ENCODE peak calls at places on chromosome 7, in nine cellular contexts. One of them, this sample, is unnamed.

GRCh38 chr7:16755397-16755796 is 1.8 kb downstream of the TSPAN13 start:
- DNase-seq in renal cortical epithelial cell: peak; percentile 82
- DNase-seq in MCF 10A: no peak
- DNase-seq in bronchial epithelial cell: peak; percentile 62
- DNase-seq in G401: no peak
- DNase-seq in prostate gland: no peak
- DNase-seq in CD4-positive, CD25-positive, alpha-beta regulatory T cell: no peak
- DNase-seq in ACHN: no peak
- DNase-seq in stimulated activated CD4-positive, alpha-beta T cell treated with anti-CD3 and anti-CD28 coated beads, Interleukin-2, amount 100 ng/mL, for 24 hours: no peak
- DNase-seq in this sample: peak; percentile 44

GRCh38 chr7:48389977-48390376 is 218.7 kb downstream of the ABCA13 start:
- DNase-seq in G401: no peak
- DNase-seq in CD4-positive, CD25-positive, alpha-beta regulatory T cell: no peak
- DNase-seq in MCF 10A: peak; percentile 77
- DNase-seq in stimulated activated CD4-positive, alpha-beta T cell treated with anti-CD3 and anti-CD28 coated beads, Interleukin-2, amount 100 ng/mL, for 24 hours: no peak
- DNase-seq in prostate gland: no peak
- DNase-seq in ACHN: no peak
- DNase-seq in renal cortical epithelial cell: peak; percentile 69
- DNase-seq in bronchial epithelial cell: peak; percentile 95
- DNase-seq in this sample: peak; percentile 35

GRCh38 chr7:43652364-43652763 is 69.5 kb downstream of the STK17A start:
- DNase-seq in ACHN: no peak
- DNase-seq in CD4-positive, CD25-positive, alpha-beta regulatory T cell: no peak
- DNase-seq in MCF 10A: no peak
- DNase-seq in prostate gland: no peak
- DNase-seq in stimulated activated CD4-positive, alpha-beta T cell treated with anti-CD3 and anti-CD28 coated beads, Interleukin-2, amount 100 ng/mL, for 24 hours: no peak
- DNase-seq in G401: no peak
- DNase-seq in bronchial epithelial cell: no peak
- DNase-seq in renal cortical epithelial cell: peak; percentile 38
- DNase-seq in this sample: no peak

GRCh38 chr7:101563198-101563901 is 65.7 kb downstream of the MYL10 start:
- DNase-seq in G401: no peak
- DNase-seq in CD4-positive, CD25-positive, alpha-beta regulatory T cell: no peak
- DNase-seq in renal cortical epithelial cell: no peak
- DNase-seq in MCF 10A: no peak
- DNase-seq in prostate gland: no peak
- DNase-seq in ACHN: no peak
- DNase-seq in bronchial epithelial cell: no peak
- DNase-seq in stimulated activated CD4-positive, alpha-beta T cell treated with anti-CD3 and anti-CD28 coated beads, Interleukin-2, amount 100 ng/mL, for 24 hours: no peak
- DNase-seq in this sample: no peak

GRCh38 chr7:30196408-30196807 is 61.6 kb downstream of the MTURN start:
- DNase-seq in bronchial epithelial cell: no peak
- DNase-seq in ACHN: no peak
- DNase-seq in MCF 10A: peak; percentile 11
- DNase-seq in G401: no peak
- DNase-seq in prostate gland: no peak
- DNase-seq in CD4-positive, CD25-positive, alpha-beta regulatory T cell: no peak
- DNase-seq in stimulated activated CD4-positive, alpha-beta T cell treated with anti-CD3 and anti-CD28 coated beads, Interleukin-2, amount 100 ng/mL, for 24 hours: no peak
- DNase-seq in renal cortical epithelial cell: no peak
- DNase-seq in this sample: no peak

GRCh38 chr7:154684651-154685563 is 318.0 kb downstream of the PAXIP1 start:
- DNase-seq in MCF 10A: no peak
- DNase-seq in renal cortical epithelial cell: no peak
- DNase-seq in stimulated activated CD4-positive, alpha-beta T cell treated with anti-CD3 and anti-CD28 coated beads, Interleukin-2, amount 100 ng/mL, for 24 hours: no peak
- DNase-seq in CD4-positive, CD25-positive, alpha-beta regulatory T cell: no peak
- DNase-seq in bronchial epithelial cell: no peak
- DNase-seq in G401: peak; percentile 33
- DNase-seq in ACHN: no peak
- DNase-seq in prostate gland: no peak
- DNase-seq in this sample: no peak

GRCh38 chr7:29771081-29771832 is 35.1 kb upstream of the WIPF3 start:
- DNase-seq in G401: no peak
- DNase-seq in ACHN: no peak
- DNase-seq in MCF 10A: no peak
- DNase-seq in renal cortical epithelial cell: no peak
- DNase-seq in stimulated activated CD4-positive, alpha-beta T cell treated with anti-CD3 and anti-CD28 coated beads, Interleukin-2, amount 100 ng/mL, for 24 hours: no peak
- DNase-seq in prostate gland: no peak
- DNase-seq in bronchial epithelial cell: no peak
- DNase-seq in CD4-positive, CD25-positive, alpha-beta regulatory T cell: no peak
- DNase-seq in this sample: no peak

GRCh38 chr7:48059706-48060105 is 24.4 kb downstream of the C7orf57 start:
- DNase-seq in MCF 10A: no peak
- DNase-seq in G401: no peak
- DNase-seq in ACHN: no peak
- DNase-seq in CD4-positive, CD25-positive, alpha-beta regulatory T cell: no peak
- DNase-seq in bronchial epithelial cell: no peak
- DNase-seq in renal cortical epithelial cell: no peak
- DNase-seq in prostate gland: no peak
- DNase-seq in stimulated activated CD4-positive, alpha-beta T cell treated with anti-CD3 and anti-CD28 coated beads, Interleukin-2, amount 100 ng/mL, for 24 hours: no peak
- DNase-seq in this sample: no peak

GRCh38 chr7:147245274-147245673 is 1128.7 kb downstream of the CNTNAP2 start:
- DNase-seq in bronchial epithelial cell: peak; percentile 12
- DNase-seq in MCF 10A: peak; percentile 62
- DNase-seq in prostate gland: peak; percentile 20
- DNase-seq in G401: peak; percentile 27
- DNase-seq in stimulated activated CD4-positive, alpha-beta T cell treated with anti-CD3 and anti-CD28 coated beads, Interleukin-2, amount 100 ng/mL, for 24 hours: peak; percentile 16
- DNase-seq in CD4-positive, CD25-positive, alpha-beta regulatory T cell: no peak
- DNase-seq in renal cortical epithelial cell: peak; percentile 1
- DNase-seq in ACHN: peak; percentile 75
- DNase-seq in this sample: no peak

GRCh38 chr7:145276118-145276517 is 440.3 kb upstream of the TPK1 start:
- DNase-seq in stimulated activated CD4-positive, alpha-beta T cell treated with anti-CD3 and anti-CD28 coated beads, Interleukin-2, amount 100 ng/mL, for 24 hours: no peak
- DNase-seq in ACHN: no peak
- DNase-seq in renal cortical epithelial cell: no peak
- DNase-seq in bronchial epithelial cell: no peak
- DNase-seq in prostate gland: no peak
- DNase-seq in MCF 10A: no peak
- DNase-seq in CD4-positive, CD25-positive, alpha-beta regulatory T cell: no peak
- DNase-seq in G401: no peak
- DNase-seq in this sample: no peak

GRCh38 chr7:2602736-2603387 is 28.9 kb upstream of the TTYH3 start:
- DNase-seq in bronchial epithelial cell: no peak
- DNase-seq in renal cortical epithelial cell: no peak
- DNase-seq in MCF 10A: no peak
- DNase-seq in stimulated activated CD4-positive, alpha-beta T cell treated with anti-CD3 and anti-CD28 coated beads, Interleukin-2, amount 100 ng/mL, for 24 hours: no peak
- DNase-seq in prostate gland: no peak
- DNase-seq in G401: no peak
- DNase-seq in CD4-positive, CD25-positive, alpha-beta regulatory T cell: no peak
- DNase-seq in ACHN: no peak
- DNase-seq in this sample: no peak

GRCh38 chr7:151863386-151864079 is 13.4 kb downstream of the PRKAG2 start:
- DNase-seq in bronchial epithelial cell: no peak
- DNase-seq in ACHN: no peak
- DNase-seq in stimulated activated CD4-positive, alpha-beta T cell treated with anti-CD3 and anti-CD28 coated beads, Interleukin-2, amount 100 ng/mL, for 24 hours: no peak
- DNase-seq in CD4-positive, CD25-positive, alpha-beta regulatory T cell: no peak
- DNase-seq in prostate gland: no peak
- DNase-seq in G401: no peak
- DNase-seq in renal cortical epithelial cell: no peak
- DNase-seq in MCF 10A: peak; percentile 36
- DNase-seq in this sample: no peak

GRCh38 chr7:86978804-86979506 is 80.5 kb downstream of the ELAPOR2 start:
- DNase-seq in prostate gland: no peak
- DNase-seq in bronchial epithelial cell: no peak
- DNase-seq in G401: no peak
- DNase-seq in renal cortical epithelial cell: no peak
- DNase-seq in CD4-positive, CD25-positive, alpha-beta regulatory T cell: peak; percentile 82
- DNase-seq in stimulated activated CD4-positive, alpha-beta T cell treated with anti-CD3 and anti-CD28 coated beads, Interleukin-2, amount 100 ng/mL, for 24 hours: no peak
- DNase-seq in ACHN: no peak
- DNase-seq in MCF 10A: no peak
- DNase-seq in this sample: no peak

GRCh38 chr7:25854608-25855497 is 297.1 kb upstream of the NFE2L3 start:
- DNase-seq in ACHN: peak; percentile 100
- DNase-seq in bronchial epithelial cell: peak; percentile 86
- DNase-seq in prostate gland: no peak
- DNase-seq in CD4-positive, CD25-positive, alpha-beta regulatory T cell: peak; percentile 25
- DNase-seq in MCF 10A: peak; percentile 60
- DNase-seq in G401: peak; percentile 91
- DNase-seq in renal cortical epithelial cell: peak; percentile 100
- DNase-seq in stimulated activated CD4-positive, alpha-beta T cell treated with anti-CD3 and anti-CD28 coated beads, Interleukin-2, amount 100 ng/mL, for 24 hours: peak; percentile 53
- DNase-seq in this sample: peak; percentile 84

GRCh38 chr7:42910306-42910705 is 1.6 kb downstream of the C7orf25 start:
- DNase-seq in MCF 10A: no peak
- DNase-seq in prostate gland: no peak
- DNase-seq in bronchial epithelial cell: no peak
- DNase-seq in renal cortical epithelial cell: no peak
- DNase-seq in stimulated activated CD4-positive, alpha-beta T cell treated with anti-CD3 and anti-CD28 coated beads, Interleukin-2, amount 100 ng/mL, for 24 hours: no peak
- DNase-seq in G401: no peak
- DNase-seq in ACHN: no peak
- DNase-seq in CD4-positive, CD25-positive, alpha-beta regulatory T cell: no peak
- DNase-seq in this sample: no peak

GRCh38 chr7:7438851-7439250 is 96.8 kb downstream of the COL28A1 start:
- DNase-seq in bronchial epithelial cell: peak; percentile 100
- DNase-seq in G401: no peak
- DNase-seq in stimulated activated CD4-positive, alpha-beta T cell treated with anti-CD3 and anti-CD28 coated beads, Interleukin-2, amount 100 ng/mL, for 24 hours: no peak
- DNase-seq in renal cortical epithelial cell: peak; percentile 95
- DNase-seq in MCF 10A: peak; percentile 95
- DNase-seq in prostate gland: no peak
- DNase-seq in CD4-positive, CD25-positive, alpha-beta regulatory T cell: no peak
- DNase-seq in ACHN: peak; percentile 80
- DNase-seq in this sample: peak; percentile 95